ENCODE peak calls at places on chromosomes 7 and 10, in four cellular contexts. D, U, A and N are unnamed samples.

GRCh38 chr10:68088744-68089143 is 13.7 kb upstream of the HERC4 start:
- DNase-seq in D (peak; percentile 87), U (no peak), A (no peak), N (no peak)

GRCh38 chr10:27276581-27276980 is 36.0 kb upstream of the ACBD5 start:
- DNase-seq in D (no peak), U (no peak), A (no peak), N (no peak)

GRCh38 chr7:47535704-47536628 is 45.9 kb downstream of the TNS3 start:
- DNase-seq in D (no peak), U (no peak), A (no peak), N (peak; percentile 52)

GRCh38 chr10:120671491-120671890 is 179.7 kb upstream of the WDR11 start:
- DNase-seq in D (no peak), U (no peak), A (no peak), N (peak; percentile 45)

GRCh38 chr7:13055732-13056369 is 368.4 kb downstream of the ARL4A start:
- DNase-seq in D (no peak), U (no peak), A (no peak), N (no peak)

GRCh38 chr7:149084407-149084806 is 6.1 kb downstream of the ZNF786 start:
- DNase-seq in D (no peak), U (no peak), A (no peak), N (no peak)

GRCh38 chr7:51545131-51545530 is 228.5 kb upstream of the COBL start:
- DNase-seq in D (no peak), U (no peak), A (no peak), N (no peak)

GRCh38 chr10:102113956-102114857 is 6.0 kb downstream of the LDB1 start:
- DNase-seq in D (no peak), U (peak; percentile 38), A (no peak), N (peak; percentile 72)

GRCh38 chr10:86121200-86121599 is 245.4 kb downstream of the GRID1 start:
- DNase-seq in D (no peak), U (no peak), A (no peak), N (no peak)

GRCh38 chr10:102775973-102776669 is 32.4 kb downstream of the WBP1L start:
- DNase-seq in D (peak; percentile 91), U (peak; percentile 43), A (no peak), N (peak; percentile 82)

GRCh38 chr10:113808168-113808567 is 45.7 kb downstream of the DCLRE1A start:
- DNase-seq in D (no peak), U (no peak), A (no peak), N (no peak)

GRCh38 chr10:123157210-123157609 is 3.0 kb downstream of the BUB3 start:
- DNase-seq in D (peak; percentile 82), U (no peak), A (no peak), N (no peak)

GRCh38 chr7:102129636-102130370 is 156.9 kb upstream of the SH2B2 start:
- DNase-seq in D (no peak), U (no peak), A (no peak), N (no peak)

GRCh38 chr7:2508327-2509231 is 11.0 kb upstream of the LFNG start:
- DNase-seq in D (peak; percentile 32), U (no peak), A (no peak), N (peak; percentile 41)

GRCh38 chr10:75062191-75062849 is 49.1 kb upstream of the SAMD8 start:
- DNase-seq in D (peak; percentile 11), U (no peak), A (no peak), N (no peak)

GRCh38 chr10:98560585-98560984 is 113.8 kb upstream of the HPS1 start:
- DNase-seq in D (no peak), U (no peak), A (no peak), N (no peak)

GRCh38 chr7:5237286-5237685 is 45.5 kb upstream of the SLC29A4 start:
- DNase-seq in D (peak; percentile 40), U (no peak), A (no peak), N (no peak)

GRCh38 chr7:28298870-28299484 is 113.3 kb upstream of the CREB5 start:
- DNase-seq in D (peak; percentile 78), U (peak; percentile 74), A (peak; percentile 29), N (peak; percentile 91)
- H4K5ac ChIP-seq in D (no peak overlapping the region), U (no peak overlapping the region), A (no peak overlapping the region), N (no peak overlapping the region)

DNA sequence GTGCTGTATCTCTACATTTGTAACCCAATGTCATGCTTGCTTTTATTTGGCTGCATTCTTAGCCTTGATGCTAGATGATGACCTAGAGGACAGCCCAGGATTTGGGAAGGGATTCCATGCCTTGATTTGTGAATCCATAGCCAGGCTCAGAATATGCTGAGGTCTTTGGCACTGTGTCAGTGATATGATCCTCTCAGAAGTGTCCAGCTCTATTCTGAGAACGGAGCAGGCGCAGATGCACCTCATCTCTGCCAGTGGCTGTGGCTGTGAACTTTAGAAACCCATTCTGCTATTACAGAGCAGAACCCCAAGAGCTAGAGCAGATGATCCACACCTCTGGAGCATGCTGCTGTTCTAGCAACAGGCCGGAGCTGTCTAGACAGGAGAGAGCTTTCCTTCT is 212.8 kb downstream of the TRIL start:
- DNase-seq in D (no peak), U (no peak), A (no peak), N (no peak)
- H4K5ac ChIP-seq in D (no peak overlapping the region), U (no peak overlapping the region), A (no peak overlapping the region), N (no peak overlapping the region)

GRCh38 chr7:151116603-151117002 is 30.3 kb downstream of the AGAP3 start:
- DNase-seq in D (no peak), U (no peak), A (no peak), N (no peak)

GRCh38 chr7:151113344-151114150 is 27.3 kb downstream of the AGAP3 start:
- DNase-seq in D (peak; percentile 93), U (peak; percentile 65), A (no peak), N (peak; percentile 97)

GRCh38 chr7:151115121-151115835 is 29.0 kb downstream of the AGAP3 start:
- DNase-seq in D (peak; percentile 28), U (no peak), A (no peak), N (peak; percentile 48)

GRCh38 chr7:151115836-151116418 is 29.7 kb downstream of the AGAP3 start:
- DNase-seq in D (no peak), U (no peak), A (no peak), N (peak; percentile 61)

DNA sequence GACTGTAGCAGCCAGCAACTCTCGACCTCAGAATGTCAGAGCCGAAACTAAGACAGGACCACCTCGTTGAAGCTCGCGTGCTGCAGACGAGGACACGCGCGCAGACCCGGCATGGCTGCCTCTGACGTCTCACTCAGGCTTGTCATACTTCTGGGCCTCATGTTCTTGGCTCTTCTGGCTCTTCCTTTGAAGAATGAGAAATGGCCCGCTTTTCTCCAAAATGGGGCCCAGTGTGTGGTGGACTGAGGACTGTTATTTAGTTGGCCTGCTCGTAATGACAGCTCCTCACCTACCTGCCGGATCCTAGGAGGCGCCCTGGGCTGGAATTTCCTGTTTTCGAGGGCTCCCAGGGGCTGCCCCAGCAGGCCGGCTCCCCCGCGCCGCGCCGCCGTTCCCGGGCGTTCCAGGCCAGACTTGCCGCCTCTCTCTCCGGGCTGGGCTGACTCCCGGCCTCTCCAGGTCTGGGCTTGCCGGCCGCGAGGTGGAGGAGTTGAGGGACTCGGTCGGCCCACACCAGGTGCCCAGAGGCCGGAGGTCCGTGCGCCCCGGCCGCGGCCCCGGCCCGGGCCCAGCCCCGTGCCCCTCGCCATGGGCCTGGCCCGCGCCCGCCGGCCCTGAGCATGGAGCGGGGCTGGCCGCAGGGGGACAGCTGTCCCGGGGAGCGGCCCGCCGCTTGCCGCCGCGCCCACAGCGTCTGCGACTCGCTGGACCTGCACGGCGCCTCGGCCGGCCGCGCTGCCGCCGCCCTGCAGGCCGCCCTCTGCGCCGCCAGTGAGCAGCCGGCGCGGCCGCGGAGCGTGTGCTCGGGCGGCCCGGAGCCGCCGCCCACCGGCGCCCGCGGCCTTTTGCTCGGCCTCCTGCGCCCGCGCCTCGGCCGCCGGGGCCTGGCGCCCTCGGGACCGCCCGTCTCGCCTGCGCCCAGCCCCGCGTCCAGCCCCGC is 28.1 kb downstream of the AGAP3 start:
- DNase-seq in D (no peak), U (peak; percentile 58), A (no peak), N (peak; percentile 76)
- H4K5ac ChIP-seq in D (peak overlapping the region; percentile 16), U (no peak overlapping the region), A (no peak overlapping the region), N (no peak overlapping the region)

GRCh38 chr7:151241755-151242096 is 6.8 kb downstream of the SMARCD3 start:
- DNase-seq in D (no peak), U (no peak), A (no peak), N (no peak)
- H4K5ac ChIP-seq in D (no peak overlapping the region), U (no peak overlapping the region), A (no peak overlapping the region), N (no peak overlapping the region)

GRCh38 chr10:22984066-22984465 is 56.2 kb downstream of the ARMC3 start:
- DNase-seq in D (no peak), U (no peak), A (no peak), N (no peak)
- H4K5ac ChIP-seq in D (no peak overlapping the region), U (no peak overlapping the region), A (no peak overlapping the region), N (no peak overlapping the region)

GRCh38 chr10:30199376-30200018 is 140.1 kb upstream of the JCAD start:
- DNase-seq in D (no peak), U (no peak), A (no peak), N (no peak)
- H4K5ac ChIP-seq in D (no peak overlapping the region), U (no peak overlapping the region), A (no peak overlapping the region), N (no peak overlapping the region)

GRCh38 chr7:20007510-20007909 is 209.7 kb downstream of the MACC1 start:
- DNase-seq in D (no peak), U (no peak), A (no peak), N (no peak)
- H4K5ac ChIP-seq in D (no peak overlapping the region), U (no peak overlapping the region), A (no peak overlapping the region), N (no peak overlapping the region)

DNA sequence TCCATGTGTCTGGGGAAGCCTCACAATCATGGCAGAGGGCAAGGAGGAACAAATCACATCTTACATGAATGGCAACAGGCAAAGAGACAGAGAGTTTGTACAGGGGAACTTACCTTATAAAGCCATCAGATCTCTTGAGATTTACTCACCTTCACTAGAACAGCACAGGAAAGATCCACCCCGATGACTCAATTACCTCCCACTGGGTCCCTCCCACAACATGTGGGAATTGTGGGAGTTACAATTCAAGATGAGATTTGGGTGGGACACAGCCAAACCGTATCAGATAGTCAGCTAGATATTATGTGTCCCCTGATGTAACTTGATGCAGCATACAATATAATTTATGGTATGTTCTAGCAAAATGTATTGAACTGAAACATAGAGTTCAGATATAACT is 14.1 kb upstream of the CEP41 start:
- DNase-seq in D (no peak), U (no peak), A (no peak), N (no peak)
- H4K5ac ChIP-seq in D (no peak overlapping the region), U (no peak overlapping the region), A (no peak overlapping the region), N (no peak overlapping the region)

DNA sequence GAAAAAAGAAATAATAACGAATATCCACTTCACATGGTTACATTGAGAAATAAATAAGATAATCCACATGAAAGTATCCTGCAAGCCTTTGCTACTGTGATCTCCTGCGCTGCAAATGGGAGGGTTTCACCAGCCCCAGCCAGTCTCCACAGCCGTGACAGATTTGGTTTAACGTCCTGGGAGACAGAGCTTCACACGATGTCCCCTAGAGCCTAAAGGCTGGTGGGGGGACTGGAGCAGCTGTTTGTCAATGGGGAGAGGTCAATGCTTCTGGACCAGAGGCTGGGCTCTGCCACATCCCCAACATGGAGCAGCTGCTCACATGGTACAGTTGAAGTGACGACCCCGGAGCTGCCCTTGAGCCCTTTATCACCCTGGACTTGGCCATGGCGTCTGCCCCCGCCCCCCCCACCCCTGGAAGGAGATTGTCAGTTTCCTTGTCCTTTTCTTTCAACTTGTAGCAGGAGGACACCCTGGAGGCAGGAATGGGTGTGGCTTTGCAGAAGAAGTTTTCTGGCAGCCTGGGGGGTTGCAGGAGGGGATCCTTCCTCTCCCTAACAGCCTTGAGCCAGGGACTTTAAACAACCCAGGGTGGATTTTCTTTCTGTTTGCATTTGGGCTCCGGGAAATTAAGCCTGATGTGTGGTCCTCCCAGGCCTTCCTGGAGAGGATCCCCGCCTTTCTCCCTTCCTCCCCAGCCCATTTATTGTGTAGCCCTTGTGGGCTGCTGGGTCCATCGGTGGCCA is 37.1 kb upstream of the MXI1 start:
- DNase-seq in D (no peak), U (peak; percentile 64), A (no peak), N (peak; percentile 58)
- H4K5ac ChIP-seq in D (no peak overlapping the region), U (no peak overlapping the region), A (no peak overlapping the region), N (no peak overlapping the region)